ENCODE peak calls at places on chromosomes 7 and 10, in six cellular contexts. H, S, C, K, U and Z are unnamed samples.

GRCh38 chr10:92572362-92573090 is 1.4 kb downstream of the IDE start:
- DNase-seq in H (no peak), S (no peak), C (no peak), K (no peak), U (no peak), Z (no peak)

GRCh38 chr7:138064856-138065357 is 11.4 kb upstream of the AKR1D1 start:
- DNase-seq in H (peak), S (no peak), C (peak), K (no peak), U (no peak), Z (no peak)

GRCh38 chr7:14761506-14762296 is 140.8 kb downstream of the DGKB start:
- DNase-seq in H (peak), S (peak), C (peak), K (no peak), U (no peak), Z (peak)

GRCh38 chr10:114393482-114393881 is 10.8 kb downstream of the AFAP1L2 start:
- DNase-seq in H (peak), S (no peak), C (no peak), K (no peak), U (no peak), Z (no peak)

GRCh38 chr7:584122-584465 is 64.4 kb upstream of the PDGFA start:
- DNase-seq in H (peak), S (peak), C (no peak), K (no peak), U (no peak), Z (no peak)

GRCh38 chr7:79403879-79404278 is 49.6 kb downstream of the MAGI2 start:
- DNase-seq in H (no peak), S (no peak), C (no peak), K (no peak), U (no peak), Z (no peak)

GRCh38 chr10:59580257-59580863 is 129.3 kb downstream of the SLC16A9 start:
- DNase-seq in H (peak), S (no peak), C (peak), K (no peak), U (no peak), Z (no peak)

GRCh38 chr10:130985158-130985753 is 326.3 kb downstream of the TCERG1L start:
- DNase-seq in H (no peak), S (no peak), C (no peak), K (no peak), U (no peak), Z (no peak)

GRCh38 chr7:155251831-155252230 is 45.8 kb upstream of the INSIG1 start:
- DNase-seq in H (no peak), S (no peak), C (no peak), K (no peak), U (no peak), Z (no peak)

GRCh38 chr7:158811894-158812293 is 17.4 kb downstream of the ESYT2 start:
- DNase-seq in H (no peak), S (peak), C (no peak), K (no peak), U (no peak), Z (no peak)
- H3K4me3 ChIP-seq in H (no peak), S (no peak), C (no peak), K (no peak), U (no peak), Z (no peak)

GRCh38 chr7:134649231-134649775 is 2.6 kb downstream of the BPGM start:
- DNase-seq in H (no peak), S (no peak), C (no peak), K (no peak), U (peak), Z (no peak)
- H3K4me3 ChIP-seq in H (no peak), S (no peak), C (no peak), K (no peak), U (no peak), Z (no peak)

DNA sequence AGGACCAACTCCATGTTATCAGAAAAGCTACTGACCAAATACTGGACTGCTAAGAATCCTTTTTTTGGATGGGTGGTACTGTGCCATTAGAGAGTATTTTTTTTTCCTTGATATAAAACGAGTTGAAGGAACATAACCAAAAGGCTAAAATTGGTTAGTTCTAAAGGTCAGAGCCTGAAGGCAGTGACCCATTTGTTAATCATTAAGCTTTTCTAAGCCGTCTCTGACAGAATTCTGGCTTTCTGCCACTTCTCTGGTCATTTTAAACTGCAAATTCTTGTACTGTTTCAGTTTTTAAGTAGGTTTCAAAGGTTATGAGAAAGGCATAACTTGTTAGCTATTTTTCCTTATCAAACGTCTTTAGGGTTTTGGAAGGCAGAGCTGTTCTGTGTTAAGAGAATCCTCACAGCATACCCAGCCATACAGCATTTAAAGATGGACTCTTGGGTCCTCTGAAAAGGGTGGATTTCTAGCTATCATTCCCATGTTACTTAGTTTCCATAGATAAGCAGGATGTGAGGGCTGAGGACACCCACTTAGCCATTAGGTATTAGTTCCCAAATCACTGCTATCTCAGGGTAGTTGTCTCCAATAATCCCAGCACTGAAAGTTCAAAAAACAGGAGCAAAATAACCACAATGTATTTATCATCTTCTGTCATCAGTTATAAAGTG is 196.8 kb downstream of the RNLS start:
- DNase-seq in H (peak), S (no peak), C (no peak), K (no peak), U (no peak), Z (peak)
- H3K4me3 ChIP-seq in H (no peak), S (peak), C (no peak), K (no peak), U (peak), Z (peak)

DNA sequence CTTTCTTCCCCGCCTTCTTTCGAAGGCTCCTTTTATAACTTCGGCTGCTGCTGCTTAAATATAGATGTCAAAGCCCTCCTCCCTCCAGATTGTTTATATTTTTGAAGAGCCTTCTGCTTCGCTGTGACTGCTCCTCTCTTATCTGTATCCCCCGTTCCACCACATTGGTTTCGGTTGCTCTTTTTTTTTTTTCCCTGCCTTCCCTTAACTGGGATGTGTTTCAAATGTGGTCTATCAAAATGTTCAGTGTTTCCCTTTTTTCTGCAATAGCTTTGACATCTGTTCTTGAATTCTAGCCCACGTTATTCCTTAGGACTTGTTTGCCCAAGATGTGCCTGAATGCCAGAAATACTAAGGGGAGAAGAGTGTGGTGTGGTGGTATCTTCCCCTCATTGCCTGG is 96.5 kb downstream of the CUX1 start:
- DNase-seq in H (no peak), S (no peak), C (no peak), K (no peak), U (no peak), Z (no peak)
- H3K4me3 ChIP-seq in H (no peak), S (no peak), C (no peak), K (peak), U (no peak), Z (no peak)

DNA sequence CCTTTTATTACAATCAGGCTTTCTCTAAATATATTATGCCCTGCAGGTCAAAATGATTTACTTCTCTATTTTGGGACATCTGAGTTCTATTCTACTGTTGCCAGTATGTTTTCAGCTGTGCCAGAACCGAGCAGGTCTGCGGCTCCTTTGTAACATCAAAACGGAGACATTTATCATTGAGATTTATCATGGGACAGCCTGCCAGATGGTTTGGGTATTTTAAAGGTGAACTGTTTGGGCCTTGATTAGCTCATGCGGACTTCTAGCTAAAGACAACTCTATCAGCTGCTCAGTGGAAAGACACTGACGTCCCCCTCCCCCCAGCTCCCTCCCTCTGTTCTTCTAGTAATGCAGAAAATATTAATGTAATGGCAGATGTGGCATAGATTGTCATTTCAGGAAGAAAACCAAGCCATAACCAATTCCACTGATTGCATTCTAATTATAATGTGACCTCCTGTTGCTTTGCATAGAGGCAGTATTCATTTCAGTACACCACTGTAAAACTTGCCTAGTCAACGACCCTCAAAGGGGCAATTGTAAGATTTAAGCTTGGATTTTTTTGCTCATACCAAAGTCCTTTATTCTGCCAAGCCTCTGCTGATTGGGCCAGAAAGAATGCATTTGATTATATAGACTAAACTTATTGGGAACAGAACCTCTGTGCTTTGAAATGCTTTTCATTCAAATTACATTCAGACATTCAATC is 966.7 kb downstream of the LRMDA start:
- DNase-seq in H (no peak), S (no peak), C (no peak), K (peak), U (no peak), Z (no peak)
- H3K4me3 ChIP-seq in H (no peak), S (no peak), C (no peak), K (no peak), U (no peak), Z (no peak)

GRCh38 chr7:133614251-133614650 is 361.4 kb downstream of the EXOC4 start:
- DNase-seq in H (no peak), S (no peak), C (no peak), K (no peak), U (no peak), Z (no peak)
- H3K4me3 ChIP-seq in H (no peak), S (no peak), C (no peak), K (no peak), U (no peak), Z (no peak)

DNA sequence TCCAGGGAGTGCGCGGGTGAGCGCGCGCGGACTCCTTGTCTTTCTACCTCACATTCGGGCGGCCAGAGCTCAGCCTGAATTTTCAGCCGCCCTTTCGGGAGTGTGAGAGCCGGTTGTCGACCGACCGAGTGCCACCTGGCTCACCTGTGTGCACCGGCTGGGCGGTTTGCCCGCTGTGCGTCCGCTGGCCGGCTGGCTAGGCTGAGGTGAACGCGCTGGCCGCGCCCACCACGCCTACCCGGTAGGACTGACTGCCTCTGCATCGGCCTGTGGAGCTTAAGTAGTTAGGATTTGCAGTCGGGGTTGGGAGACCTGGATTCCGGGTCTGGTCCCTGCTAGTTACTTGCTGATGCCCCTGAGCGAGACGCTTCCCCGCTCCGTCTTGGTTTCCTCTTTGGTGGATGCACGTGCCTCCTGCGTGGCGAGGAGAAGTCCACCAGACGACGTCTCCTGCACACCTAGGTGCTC is 553 bp downstream of the TSPAN15 start:
- DNase-seq in H (peak), S (no peak), C (peak), K (no peak), U (peak), Z (no peak)
- H3K4me3 ChIP-seq in H (peak), S (peak), C (peak), K (peak), U (peak), Z (peak)

GRCh38 chr7:43905209-43905946 is 1.0 kb downstream of the URGCP start:
- DNase-seq in H (peak), S (peak), C (no peak), K (peak), U (peak), Z (peak)

GRCh38 chr7:43902542-43903054 is 3.8 kb downstream of the URGCP start:
- DNase-seq in H (peak), S (no peak), C (no peak), K (no peak), U (no peak), Z (no peak)

GRCh38 chr7:43904533-43905208 is 1.7 kb downstream of the URGCP start:
- DNase-seq in H (peak), S (no peak), C (no peak), K (no peak), U (no peak), Z (no peak)

GRCh38 chr7:43906327-43907010 is at the start of gene URGCP:
- DNase-seq in H (peak), S (peak), C (peak), K (peak), U (peak), Z (peak)

DNA sequence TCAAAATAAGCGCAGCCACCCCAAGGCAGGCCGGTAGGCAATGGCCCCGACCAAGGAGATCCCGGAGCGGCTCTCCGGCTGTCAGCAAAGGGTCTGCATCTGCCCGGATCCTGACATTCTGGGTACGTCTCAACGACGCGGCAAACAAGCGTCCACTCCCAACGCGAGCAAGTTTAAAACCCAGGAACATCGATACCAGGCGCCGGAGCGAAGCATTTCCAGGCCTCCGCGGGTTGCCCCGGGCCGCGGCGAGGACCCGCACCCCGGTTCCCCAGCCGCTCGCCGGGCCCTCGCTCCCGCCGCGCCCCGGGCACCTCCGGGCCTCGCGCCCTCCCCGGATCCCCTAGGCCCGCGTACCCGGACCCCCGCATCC is 456 bp downstream of the URGCP start:
- DNase-seq in H (peak), S (peak), C (peak), K (peak), U (peak), Z (peak)
- H3K4me3 ChIP-seq in H (peak), S (peak), C (peak), K (peak), U (peak), Z (peak)

DNA sequence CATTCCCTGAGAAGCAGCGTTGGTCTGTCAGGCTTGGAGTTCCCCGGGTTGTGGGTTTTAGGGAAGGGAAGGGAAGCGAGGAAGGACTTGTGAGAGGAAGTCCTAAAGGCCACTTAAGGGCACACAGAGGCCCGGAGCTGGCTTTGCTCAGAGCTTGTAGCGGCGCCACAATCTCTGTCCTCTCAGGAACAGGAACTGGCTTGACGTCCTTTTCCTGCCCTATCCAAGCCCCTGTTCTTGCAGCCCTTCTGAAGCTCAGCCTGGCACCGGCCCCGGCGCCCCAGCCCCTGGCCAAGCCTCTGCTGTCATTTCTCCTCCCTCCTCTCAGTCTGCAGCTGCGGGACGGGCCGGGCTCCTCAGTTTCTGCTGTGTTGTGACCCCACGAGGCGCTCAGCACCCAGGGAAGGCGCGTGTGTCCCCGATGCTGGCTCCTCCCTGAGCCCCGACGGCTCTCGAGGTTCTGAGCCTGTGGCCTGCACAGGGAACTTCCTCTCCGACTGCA is at the start of gene GIMAP8:
- DNase-seq in H (no peak), S (peak), C (no peak), K (no peak), U (no peak), Z (no peak)
- H3K4me3 ChIP-seq in H (no peak), S (peak), C (no peak), K (peak), U (no peak), Z (no peak)

DNA sequence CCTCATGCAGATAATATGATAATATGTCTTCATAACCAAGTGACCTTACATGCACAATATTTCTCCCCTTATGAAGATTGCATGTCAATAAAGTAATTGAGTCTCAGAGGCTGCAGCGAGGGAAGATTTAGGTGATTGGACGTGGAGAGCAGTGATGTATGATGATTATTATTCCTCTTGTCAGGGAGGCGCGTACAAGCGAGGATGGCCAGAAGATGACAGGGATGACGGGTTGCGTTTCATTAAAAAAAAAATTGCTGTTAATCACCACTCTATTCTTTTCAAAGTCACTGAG is 997.9 kb downstream of the LRMDA start:
- DNase-seq in H (no peak), S (no peak), C (no peak), K (no peak), U (no peak), Z (no peak)
- H3K4me3 ChIP-seq in H (no peak), S (no peak), C (no peak), K (peak), U (no peak), Z (peak)